ENCODE peak calls at places on chromosomes 3 and 15, in seven cellular contexts. Z is kidney tubule cell; G is naive B cell; D is NCI-H1694 treated with DMSO at 0.1 percent for 48 hours; H is stimulated activated CD8-positive, alpha-beta memory T cell treated with anti-CD3 and anti-CD28 coated beads, Interleukin-4, amount 100 ng/mL, for 24 hours; I is ACHN; W is BJ. M is an unnamed sample.

GRCh38 chr3:134299185-134299887 is 48.7 kb upstream of the RYK start:
- DNase-seq in H (no peak), G (no peak), I (peak; percentile 28), Z (no peak), W (no peak), D (peak; percentile 9), M (no peak)

GRCh38 chr15:65833501-65834220 is 35.6 kb upstream of the RAB11A start:
- DNase-seq in W (no peak), G (no peak), Z (peak; percentile 30), I (no peak), D (peak; percentile 52), H (peak; percentile 18), M (no peak)

GRCh38 chr15:58748040-58748786 is 1.3 kb downstream of the ADAM10 start:
- DNase-seq in G (peak; percentile 43), I (no peak), Z (no peak), H (no peak), W (no peak), D (no peak), M (no peak)

GRCh38 chr15:75215107-75216004 is 13.7 kb downstream of the C15orf39 start:
- DNase-seq in H (no peak), G (no peak), Z (no peak), D (no peak), W (no peak), I (no peak), M (no peak)

GRCh38 chr3:134709563-134710312 is 58.9 kb upstream of the KY start:
- DNase-seq in W (no peak), D (peak; percentile 7), H (no peak), G (no peak), I (no peak), Z (peak; percentile 20), M (no peak)

GRCh38 chr15:89836255-89837133 is 21.8 kb upstream of the ANPEP start:
- DNase-seq in I (peak; percentile 63), G (no peak), H (no peak), Z (peak; percentile 82), D (no peak), W (peak; percentile 93), M (peak; percentile 93)

GRCh38 chr3:120475722-120476385 is 25.1 kb upstream of the FSTL1 start:
- DNase-seq in G (no peak), W (no peak), D (no peak), I (no peak), Z (peak; percentile 23), H (no peak), M (no peak)

GRCh38 chr3:136396916-136397315 is 146.8 kb downstream of the PCCB start:
- DNase-seq in D (no peak), W (peak; percentile 6), H (no peak), G (no peak), I (no peak), Z (no peak), M (no peak)

GRCh38 chr3:15572138-15572537 is 29.2 kb downstream of the HACL1 start:
- DNase-seq in H (no peak), I (no peak), D (no peak), G (no peak), Z (no peak), W (no peak), M (no peak)

GRCh38 chr3:117526485-117527079 is 817.0 kb downstream of the TUSC7 start:
- DNase-seq in W (no peak), H (no peak), I (peak; percentile 40), Z (no peak), G (peak; percentile 3), D (peak; percentile 33), M (no peak)

GRCh38 chr15:42621386-42621785 is 46.0 kb downstream of the STARD9 start:
- DNase-seq in I (no peak), D (no peak), Z (no peak), G (no peak), W (no peak), H (no peak), M (no peak)

GRCh38 chr15:52350423-52350822 is 54.8 kb upstream of the MYO5C start:
- DNase-seq in W (no peak), H (no peak), D (no peak), Z (no peak), G (no peak), I (no peak), M (no peak)

GRCh38 chr3:30007668-30008067 is 598.7 kb upstream of the TGFBR2 start:
- DNase-seq in Z (peak; percentile 59), G (no peak), W (no peak), D (no peak), H (no peak), I (peak; percentile 4), M (no peak)

GRCh38 chr3:126083511-126083912 is 412 bp downstream of the SLC41A3 start:
- DNase-seq in Z (peak; percentile 56), I (peak; percentile 38), D (peak; percentile 14), W (no peak), G (peak; percentile 30), H (no peak), M (no peak)

GRCh38 chr3:13480340-13481318 is 523 bp downstream of the HDAC11 start:
- DNase-seq in Z (peak; percentile 15), D (no peak), H (peak; percentile 11), I (no peak), G (no peak), W (no peak), M (no peak)

GRCh38 chr3:158731938-158732855 is at the start of gene RARRES1:
- DNase-seq in I (peak; percentile 32), Z (peak; percentile 55), W (no peak), G (peak; percentile 13), D (no peak), H (peak; percentile 10), M (no peak)

M was measured in AG04449.